ENCODE peak calls at places on chromosome X, in ten cellular contexts. D is uterus; V is nucleus accumbens; A is activated naive CD4-positive, alpha-beta T cell treated with anti-CD3 and anti-CD28 coated beads, Interleukin-2, amount 50 U/mL, for 72 hours; Y is NCI-H345; L is A673; H is NCI-H524 treated with DMSO at 0.1 percent for 48 hours; E is NCI-H1092 treated with DMSO at 0.1 percent for 48 hours; P is cardiac muscle cell; Q is cardiac fibroblast. U is an unnamed sample.

GRCh38 chrX:24260827-24261550 is 52.9 kb downstream of the SUPT20HL2 start:
- DNase-seq in D (peak; percentile 48), V (no peak), A (peak; percentile 7), Y (no peak), L (no peak), H (no peak), E (no peak), P (no peak), Q (peak; percentile 66), U (no peak)

GRCh38 chrX:39008554-39008953 is 207.3 kb downstream of the MID1IP1 start:
- DNase-seq in D (no peak), V (no peak), A (no peak), Y (no peak), L (no peak), H (no peak), E (no peak), P (no peak), Q (no peak), U (no peak)

GRCh38 chrX:14926471-14926870 is 53.2 kb downstream of the MOSPD2 start:
- DNase-seq in D (no peak), V (no peak), A (no peak), Y (no peak), L (no peak), H (no peak), E (no peak), P (no peak), Q (no peak), U (no peak)

GRCh38 chrX:44785652-44786051 is 58.2 kb upstream of the DUSP21 start:
- DNase-seq in D (no peak), V (no peak), A (no peak), Y (no peak), L (no peak), H (no peak), E (no peak), P (no peak), Q (peak; percentile 87), U (no peak)

GRCh38 chrX:21266949-21267348 is 107.3 kb upstream of the CNKSR2 start:
- DNase-seq in D (no peak), V (no peak), A (no peak), Y (no peak), L (no peak), H (no peak), E (no peak), P (no peak), Q (no peak), U (no peak)

GRCh38 chrX:152202886-152203285 is 64.5 kb upstream of the MAGEA10 start:
- DNase-seq in D (no peak), V (no peak), A (no peak), Y (no peak), L (no peak), H (no peak), E (no peak), P (no peak), Q (no peak), U (no peak)

GRCh38 chrX:121876316-121876715 is 828.9 kb downstream of the GLUD2 start:
- DNase-seq in D (no peak), V (no peak), A (no peak), Y (no peak), L (peak; percentile 62), H (no peak), E (no peak), P (no peak), Q (peak; percentile 50), U (no peak)

GRCh38 chrX:3204606-3205005 is 141.8 kb downstream of the MXRA5 start:
- DNase-seq in D (no peak), V (no peak), A (no peak), Y (no peak), L (no peak), H (no peak), E (no peak), P (no peak), Q (no peak), U (no peak)

GRCh38 chrX:11406109-11406755 is 113.0 kb downstream of the AMELX start:
- DNase-seq in D (no peak), V (no peak), A (no peak), Y (no peak), L (no peak), H (no peak), E (no peak), P (no peak), Q (no peak), U (no peak)

GRCh38 chrX:118212817-118213183 is 96.2 kb upstream of the KLHL13 start:
- DNase-seq in D (no peak), V (no peak), A (no peak), Y (no peak), L (no peak), H (no peak), E (no peak), P (no peak), Q (no peak), U (no peak)

GRCh38 chrX:20412871-20413486 is 146.3 kb upstream of the RPS6KA3 start:
- DNase-seq in D (no peak), V (no peak), A (no peak), Y (no peak), L (no peak), H (no peak), E (no peak), P (no peak), Q (no peak), U (peak; percentile 92)

GRCh38 chrX:114267127-114267526 is 316.8 kb upstream of the HTR2C start:
- DNase-seq in D (no peak), V (no peak), A (no peak), Y (no peak), L (no peak), H (no peak), E (no peak), P (no peak), Q (no peak), U (no peak)

GRCh38 chrX:29431895-29432294 is 783.5 kb upstream of the MAGEB2 start:
- DNase-seq in D (no peak), V (no peak), A (no peak), Y (no peak), L (no peak), H (no peak), E (no peak), P (no peak), Q (peak; percentile 13), U (no peak)

GRCh38 chrX:38662640-38663039 is 101.3 kb downstream of the TSPAN7 start:
- DNase-seq in D (no peak), V (no peak), A (no peak), Y (no peak), L (no peak), H (no peak), E (no peak), P (no peak), Q (no peak), U (no peak)

GRCh38 chrX:53561912-53562311 is 124.6 kb downstream of the HUWE1 start:
- DNase-seq in D (no peak), V (no peak), A (no peak), Y (no peak), L (no peak), H (no peak), E (no peak), P (no peak), Q (no peak), U (no peak)

GRCh38 chrX:153906126-153906917 is 1.8 kb downstream of the AVPR2 start:
- DNase-seq in D (no peak), V (no peak), A (no peak), Y (no peak), L (no peak), H (no peak), E (no peak), P (no peak), Q (no peak), U (no peak)

GRCh38 chrX:40010550-40011364 is 87.0 kb downstream of the BCOR start:
- DNase-seq in D (no peak), V (no peak), A (no peak), Y (peak; percentile 43), L (peak; percentile 51), H (no peak), E (peak; percentile 34), P (no peak), Q (no peak), U (no peak)

GRCh38 chrX:40012039-40012799 is 85.5 kb downstream of the BCOR start:
- DNase-seq in D (peak; percentile 58), V (no peak), A (no peak), Y (peak; percentile 26), L (no peak), H (no peak), E (peak; percentile 67), P (no peak), Q (peak; percentile 68), U (peak; percentile 30)